ENCODE peak calls at places on chromosomes 6 and 20, in ten cellular contexts. D is foreskin fibroblast, P is GM20000, I is thoracic aorta, A is heart right ventricle, S is left lung, B is heart left ventricle, X is kidney, G is adrenal gland, R is mammary epithelial cell. F is an unnamed sample.
A peak's percentile ranks its signal among the peaks of the same experiment; 100 is the strongest.

GRCh38 chr6:1701668-1702353 is 92.1 kb downstream of the FOXC1 start:
- DNase-seq in R (no peak), X (no peak), A (peak; percentile 31), S (no peak), B (peak; percentile 33), G (no peak), D (peak; percentile 80), I (peak; percentile 66), P (no peak), F (peak; percentile 43)

GRCh38 chr6:105135056-105135455 is 44.8 kb downstream of the POPDC3 start:
- DNase-seq in I (no peak), R (peak; percentile 24), B (no peak), D (peak; percentile 54), A (peak; percentile 9), X (no peak), S (no peak), G (no peak), P (no peak), F (no peak)

GRCh38 chr6:77361018-77361417 is 102.3 kb downstream of the HTR1B start:
- DNase-seq in A (no peak), R (peak; percentile 3), X (no peak), G (no peak), P (no peak), D (no peak), S (no peak), I (no peak), B (no peak), F (no peak)

GRCh38 chr6:53294095-53294494 is 54.7 kb downstream of the ELOVL5 start:
- DNase-seq in G (no peak), D (no peak), I (no peak), S (no peak), A (no peak), B (no peak), P (no peak), R (no peak), X (no peak), F (no peak)

GRCh38 chr6:44272529-44272928 is 2.3 kb downstream of the TMEM151B start:
- DNase-seq in X (no peak), I (no peak), P (no peak), B (no peak), D (no peak), S (no peak), R (no peak), A (no peak), G (no peak), F (no peak)

GRCh38 chr6:108633436-108633835 is 72.7 kb downstream of the FOXO3 start:
- DNase-seq in S (no peak), D (no peak), G (no peak), B (no peak), P (no peak), R (no peak), X (no peak), I (no peak), A (no peak), F (no peak)

GRCh38 chr6:128479991-128480390 is 40.4 kb downstream of the PTPRK start:
- DNase-seq in A (no peak), X (no peak), R (peak; percentile 74), I (no peak), B (no peak), D (no peak), S (no peak), P (no peak), G (no peak), F (no peak)

GRCh38 chr20:5770240-5770986 is 20.2 kb downstream of the SHLD1 start:
- DNase-seq in S (no peak), X (no peak), A (no peak), D (peak; percentile 38), I (no peak), R (no peak), B (no peak), G (no peak), P (no peak), F (no peak)

GRCh38 chr6:10030942-10031537 is 383.8 kb downstream of the TFAP2A start:
- DNase-seq in R (peak; percentile 16), B (no peak), I (no peak), A (no peak), S (no peak), X (no peak), P (peak; percentile 11), G (no peak), D (peak; percentile 17), F (no peak)
- TF ChIP-seq CTCF in R (peak; percentile 60), B (peak; percentile 18), I (peak; percentile 29), A (peak; percentile 41), S (peak; percentile 31), X (peak; percentile 26), P (peak; percentile 32), G (peak; percentile 38), D (peak; percentile 41), F (peak; percentile 35)

DNA sequence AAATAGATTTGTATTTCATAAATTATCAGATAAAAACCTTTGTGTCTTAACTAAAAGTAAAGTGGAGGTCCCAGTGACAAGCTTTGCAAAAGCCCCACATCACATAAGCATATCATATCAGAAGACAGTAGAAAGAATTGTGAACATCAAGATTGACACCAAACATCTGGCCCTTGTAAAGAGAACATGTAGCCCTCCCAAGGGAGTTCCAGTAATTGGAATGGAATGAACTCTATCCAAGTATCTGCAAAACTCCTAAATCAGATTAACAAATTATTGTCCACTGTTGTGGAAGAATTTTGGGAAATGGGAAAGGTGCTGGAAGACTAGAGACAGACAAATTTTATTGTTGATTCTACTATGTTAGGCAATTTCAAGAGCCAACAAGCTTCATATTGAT is 268.8 kb downstream of the KCNQ5 start:
- DNase-seq in R (no peak), D (peak; percentile 66), I (no peak), S (no peak), X (no peak), B (no peak), P (no peak), A (no peak), G (no peak), F (no peak)
- TF ChIP-seq CTCF in R (no peak), D (no peak), I (no peak), S (no peak), X (no peak), B (no peak), P (no peak), A (no peak), G (no peak), F (no peak)

GRCh38 chr6:30730611-30731435 is 10.7 kb downstream of the TUBB start:
- DNase-seq in S (peak; percentile 84), B (peak; percentile 67), R (peak; percentile 88), X (peak; percentile 92), A (peak; percentile 71), D (peak; percentile 69), G (peak; percentile 65), P (peak; percentile 76), I (no peak), F (no peak)
- TF ChIP-seq CTCF in S (peak; percentile 61), B (peak; percentile 65), R (peak; percentile 95), X (peak; percentile 76), A (peak; percentile 57), D (peak; percentile 39), G (peak; percentile 31), P (peak; percentile 96), I (peak; percentile 43), F (peak; percentile 30)

GRCh38 chr6:7389162-7389450 is 436 bp downstream of the CAGE1 start:
- DNase-seq in R (no peak), B (no peak), S (no peak), A (no peak), I (peak; percentile 31), G (peak; percentile 84), D (no peak), P (peak; percentile 71), X (no peak), F (peak; percentile 14)

GRCh38 chr6:7390218-7390878 is 740 bp downstream of the RIOK1 start:
- DNase-seq in D (peak; percentile 13), I (no peak), A (no peak), R (no peak), P (no peak), B (no peak), X (no peak), G (no peak), S (no peak), F (no peak)

GRCh38 chr6:7391244-7391643 is 1.6 kb downstream of the RIOK1 start:
- DNase-seq in D (peak; percentile 51), I (no peak), X (no peak), G (no peak), P (no peak), S (no peak), B (no peak), R (no peak), A (no peak), F (no peak)

GRCh38 chr6:7392402-7392801 is 2.8 kb downstream of the RIOK1 start:
- DNase-seq in S (no peak), D (peak; percentile 27), I (no peak), X (no peak), P (no peak), B (no peak), A (no peak), R (no peak), G (peak; percentile 55), F (no peak)

GRCh38 chr6:7389451-7390217 is at the start of the genes CAGE1 and RIOK1:
- DNase-seq in D (peak; percentile 98), P (peak; percentile 90), R (peak; percentile 97), G (peak; percentile 97), I (peak; percentile 93), B (peak; percentile 97), S (peak; percentile 96), X (peak; percentile 98), A (peak; percentile 95), F (peak; percentile 73)
- TF ChIP-seq CTCF in D (no peak), P (no peak), R (no peak), G (peak; percentile 16), I (no peak), B (no peak), S (peak; percentile 12), X (no peak), A (peak; percentile 15), F (no peak)

F was measured in AG09319.